ENCODE peak calls at places on chromosomes 3 and 15, in four cellular contexts. P, F, T and K are unnamed samples. For H3K4me1, the result is how much of the 10 kb centered on the place peaks cover.

GRCh38 chr3:144496116-144496835 is 524.7 kb downstream of the DIPK2A start:
- DNase-seq in F (no peak), P (no peak), T (no peak), K (no peak)

GRCh38 chr3:197308591-197308990 is 10.2 kb upstream of the DLG1 start:
- DNase-seq in T (no peak), F (no peak), P (no peak), K (no peak)

GRCh38 chr15:85625856-85626255 is 168.9 kb downstream of the KLHL25 start:
- DNase-seq in T (no peak), F (no peak), P (no peak), K (no peak)

GRCh38 chr3:151931171-151931570 is 57.7 kb downstream of the SUCNR1 start:
- DNase-seq in F (no peak), T (no peak), P (no peak), K (no peak)

GRCh38 chr3:186108106-186108940 is 566 bp downstream of the ETV5 start:
- DNase-seq in P (peak), T (peak), F (no peak), K (peak)

GRCh38 chr3:49453621-49454315 is 16.3 kb upstream of the DAG1 start:
- DNase-seq in T (no peak), P (no peak), F (no peak), K (no peak)

GRCh38 chr3:55185380-55185779 is 257.5 kb upstream of the LRTM1 start:
- DNase-seq in F (no peak), P (no peak), T (no peak), K (no peak)

GRCh38 chr3:31014317-31015040 is 120.0 kb upstream of the GADL1 start:
- DNase-seq in F (no peak), T (no peak), P (no peak), K (no peak)

DNA sequence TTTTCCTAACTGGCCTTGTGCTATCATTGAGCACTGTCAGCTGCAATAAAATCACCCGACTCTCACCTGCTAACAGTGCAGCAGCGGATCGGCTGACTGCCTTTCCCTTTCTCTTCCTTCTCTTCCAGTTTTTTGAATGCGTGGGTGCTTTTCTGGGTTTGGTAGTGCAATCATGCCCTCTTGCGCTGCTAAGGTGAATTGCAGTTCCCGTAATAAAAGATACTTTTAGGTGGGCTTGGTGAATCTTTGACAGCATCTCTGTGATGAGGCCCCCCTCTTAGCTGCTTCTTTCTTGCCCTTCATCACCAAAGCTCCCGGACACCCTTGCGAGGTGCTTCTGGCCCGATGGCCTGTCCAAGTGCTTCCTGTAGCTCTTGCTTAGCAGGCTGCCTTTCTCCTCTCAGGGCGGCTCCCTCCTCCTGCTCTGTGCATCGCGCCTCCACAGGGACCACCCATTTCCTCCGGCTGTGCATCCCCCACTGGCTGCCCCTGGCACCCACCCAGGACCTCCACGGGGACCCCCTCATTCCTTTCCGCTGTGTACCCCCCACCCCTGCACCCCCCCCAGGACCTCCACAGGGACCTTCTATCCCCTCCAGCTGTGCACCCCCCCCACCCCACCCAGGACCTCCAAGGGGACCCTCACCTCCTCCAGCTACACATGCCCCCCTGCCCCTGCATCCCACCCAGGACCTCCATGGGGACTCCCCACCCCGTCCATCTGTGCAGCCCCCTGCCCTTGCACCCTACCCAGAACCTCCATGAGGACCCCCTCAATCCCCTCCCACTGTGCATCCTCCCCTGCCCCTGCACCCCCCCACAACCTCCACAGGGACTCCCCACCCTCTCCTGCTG is 50.8 kb upstream of the RPL32 start:
- DNase-seq in F (no peak), P (peak), T (peak), K (peak)
- H3K4me3 ChIP-seq in F (no peak), P (no peak), T (peak), K (no peak)

DNA sequence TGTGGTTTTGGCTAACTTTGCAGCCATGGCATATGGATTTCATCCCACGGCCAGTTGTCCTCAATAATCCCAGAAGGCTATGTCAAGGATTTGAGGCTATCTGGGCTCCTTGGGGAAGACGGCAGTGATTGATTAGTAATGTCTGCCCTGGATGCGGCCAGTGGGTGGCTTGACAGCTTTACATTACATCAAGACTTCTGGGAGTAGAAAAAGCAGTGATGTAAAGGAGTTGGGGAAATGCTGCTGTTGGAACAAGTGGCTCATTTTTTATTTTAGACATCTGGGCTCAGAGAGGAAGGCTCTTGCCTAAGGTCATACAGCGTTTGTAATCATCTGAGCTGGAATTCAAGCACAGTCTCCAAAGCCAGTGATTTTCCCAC is 94.1 kb downstream of the FLNB start:
- DNase-seq in P (no peak), T (no peak), F (no peak), K (no peak)
- H3K4me1 ChIP-seq in P (under half), T (under half), F (under half), K (under half)

DNA sequence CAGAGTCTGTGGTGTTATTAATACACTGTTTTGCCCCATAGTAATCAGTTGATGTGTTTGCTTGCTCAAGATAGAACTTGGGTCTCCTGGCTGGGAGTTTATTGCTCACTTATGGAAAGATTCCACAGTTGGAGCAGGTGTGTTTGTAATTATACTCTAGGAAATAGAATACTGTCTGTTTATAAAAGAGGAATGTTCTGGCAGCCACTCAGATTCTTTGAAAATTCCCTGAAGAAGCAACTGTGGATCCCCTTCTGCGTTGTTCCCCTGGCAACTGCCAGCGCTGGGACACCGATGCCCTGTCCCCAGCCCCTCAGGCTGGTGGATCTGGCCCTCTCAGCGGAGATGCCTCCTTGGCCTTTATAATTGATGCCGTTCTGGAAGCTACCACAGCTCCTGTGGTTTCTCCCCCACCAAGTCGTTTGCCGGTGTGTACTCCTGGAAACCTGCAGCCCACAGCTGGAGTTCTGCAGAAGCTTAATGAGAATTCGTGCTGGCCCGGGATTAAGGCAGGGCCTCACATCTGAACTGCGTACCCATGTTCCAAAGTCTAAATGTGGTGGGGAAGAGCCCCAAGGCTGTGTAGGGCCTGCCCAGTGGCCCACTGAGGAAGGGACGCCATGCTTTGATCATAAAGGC is 226.0 kb downstream of the ITPR1 start:
- DNase-seq in F (no peak), P (no peak), T (no peak), K (no peak)
- H3K27ac ChIP-seq in F (peak), P (no peak), T (peak), K (no peak)

GRCh38 chr3:27593173-27593572 is 109.0 kb upstream of the SLC4A7 start:
- DNase-seq in T (no peak), F (no peak), P (no peak), K (no peak)

GRCh38 chr3:27591321-27591711 is 107.1 kb upstream of the SLC4A7 start:
- DNase-seq in F (no peak), P (no peak), T (no peak), K (no peak)

GRCh38 chr3:27589795-27590194 is 105.6 kb upstream of the SLC4A7 start:
- DNase-seq in F (no peak), T (no peak), P (no peak), K (no peak)

GRCh38 chr3:27591811-27592210 is 107.6 kb upstream of the SLC4A7 start:
- DNase-seq in T (no peak), P (no peak), F (no peak), K (no peak)

GRCh38 chr3:27590437-27591320 is 106.5 kb upstream of the SLC4A7 start:
- DNase-seq in T (no peak), P (no peak), F (no peak), K (no peak)
- H3K4me3 ChIP-seq in T (no peak), P (no peak), F (no peak), K (no peak)

GRCh38 chr15:63051701-63052066 is 9.1 kb downstream of the TPM1 start:
- DNase-seq in F (no peak), P (no peak), T (no peak), K (no peak)
- H3K4me1 ChIP-seq in F (under half), P (under half), T (half or more), K (half or more)

GRCh38 chr15:91320106-91320505 is 220.0 kb downstream of the SV2B start:
- DNase-seq in F (no peak), P (no peak), T (no peak), K (no peak)
- H3K27ac ChIP-seq in F (no peak), P (no peak), T (no peak), K (no peak)

DNA sequence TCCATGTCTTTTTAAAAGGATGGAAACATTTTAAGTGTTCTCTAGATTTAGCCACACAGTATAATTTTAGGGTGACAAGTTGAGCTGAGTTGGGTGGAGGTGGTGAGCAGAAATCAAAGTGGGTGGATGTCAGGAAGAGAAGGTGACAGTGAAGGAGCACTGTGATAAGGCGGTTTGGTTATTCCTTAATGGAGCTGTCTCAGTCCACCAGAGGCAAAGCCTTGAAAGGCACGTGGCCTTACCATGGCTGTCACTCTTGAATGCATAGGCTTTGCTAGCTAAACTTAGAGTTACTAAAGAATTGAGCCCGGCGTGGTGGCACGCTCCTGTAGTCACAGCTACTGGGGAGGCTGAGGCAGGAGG is 615 bp upstream of the TTLL13 start:
- DNase-seq in F (no peak), T (no peak), P (no peak), K (no peak)
- H3K4me3 ChIP-seq in F (peak), T (peak), P (no peak), K (no peak)

GRCh38 chr3:64349531-64349930 is 124.3 kb upstream of the PRICKLE2 start:
- DNase-seq in T (no peak), F (no peak), P (no peak), K (no peak)
- H3K4me1 ChIP-seq in T (half or more), F (under half), P (under half), K (under half)